ENCODE peak calls at places on chromosome 11, in six cellular contexts. One of them, this sample, is unnamed.
A peak's percentile ranks its signal among the peaks of the same experiment; 100 is the strongest.

GRCh38 chr11:92122561-92122960 is 102.1 kb upstream of the FAT3 start:
- DNase-seq in K562: no peak
- DNase-seq in HCT116: no peak
- DNase-seq in spleen: no peak
- DNase-seq in prostate gland: no peak
- DNase-seq in breast epithelium: no peak
- DNase-seq in this sample: no peak

GRCh38 chr11:59866397-59866796 is at the start of gene TCN1:
- DNase-seq in K562: no peak
- DNase-seq in HCT116: peak; percentile 52
- DNase-seq in breast epithelium: peak; percentile 23
- DNase-seq in spleen: no peak
- DNase-seq in prostate gland: no peak
- DNase-seq in this sample: no peak

GRCh38 chr11:18063131-18063530 is 17.1 kb upstream of the TPH1 start:
- DNase-seq in prostate gland: peak; percentile 63
- DNase-seq in K562: no peak
- DNase-seq in breast epithelium: peak; percentile 28
- DNase-seq in HCT116: no peak
- DNase-seq in spleen: no peak
- DNase-seq in this sample: no peak

GRCh38 chr11:281486-282161 is 3.4 kb downstream of the NLRP6 start:
- DNase-seq in HCT116: no peak
- DNase-seq in K562: no peak
- DNase-seq in prostate gland: no peak
- DNase-seq in spleen: no peak
- DNase-seq in breast epithelium: no peak
- DNase-seq in this sample: no peak

GRCh38 chr11:65968600-65969482 is 7.3 kb downstream of the SART1 start:
- DNase-seq in K562: no peak
- DNase-seq in spleen: no peak
- DNase-seq in HCT116: no peak
- DNase-seq in prostate gland: no peak
- DNase-seq in breast epithelium: no peak
- DNase-seq in this sample: no peak

GRCh38 chr11:10725114-10725906 is 25.7 kb upstream of the CTR9 start:
- DNase-seq in K562: no peak
- DNase-seq in spleen: no peak
- DNase-seq in prostate gland: no peak
- DNase-seq in breast epithelium: no peak
- DNase-seq in HCT116: peak; percentile 79
- DNase-seq in this sample: no peak

GRCh38 chr11:78557236-78557635 is 17.4 kb downstream of the NARS2 start:
- DNase-seq in HCT116: no peak
- DNase-seq in spleen: no peak
- DNase-seq in breast epithelium: no peak
- DNase-seq in K562: no peak
- DNase-seq in prostate gland: no peak
- DNase-seq in this sample: no peak

GRCh38 chr11:130208241-130209127 is 48.9 kb downstream of the ST14 start:
- DNase-seq in prostate gland: no peak
- DNase-seq in breast epithelium: no peak
- DNase-seq in K562: no peak
- DNase-seq in spleen: peak; percentile 77
- DNase-seq in HCT116: no peak
- DNase-seq in this sample: no peak

GRCh38 chr11:128552783-128553661 is 34.3 kb downstream of the ETS1 start:
- DNase-seq in HCT116: no peak
- DNase-seq in spleen: peak; percentile 85
- DNase-seq in K562: no peak
- DNase-seq in breast epithelium: peak; percentile 76
- DNase-seq in prostate gland: no peak
- DNase-seq in this sample: peak; percentile 55

GRCh38 chr11:92888701-92889100 is 80.8 kb upstream of the MTNR1B start:
- DNase-seq in spleen: no peak
- DNase-seq in breast epithelium: no peak
- DNase-seq in prostate gland: no peak
- DNase-seq in K562: peak; percentile 15
- DNase-seq in HCT116: no peak
- DNase-seq in this sample: no peak

GRCh38 chr11:130144721-130145327 is 14.8 kb upstream of the ST14 start:
- DNase-seq in breast epithelium: no peak
- DNase-seq in HCT116: no peak
- DNase-seq in K562: no peak
- DNase-seq in spleen: no peak
- DNase-seq in prostate gland: no peak
- DNase-seq in this sample: no peak

GRCh38 chr11:19800162-19800561 is 87.5 kb downstream of the NAV2 start:
- DNase-seq in prostate gland: no peak
- DNase-seq in K562: no peak
- DNase-seq in HCT116: no peak
- DNase-seq in breast epithelium: no peak
- DNase-seq in spleen: no peak
- DNase-seq in this sample: no peak

GRCh38 chr11:118090545-118091162 is 3.9 kb upstream of the SMIM35 start:
- DNase-seq in breast epithelium: no peak
- DNase-seq in prostate gland: no peak
- DNase-seq in spleen: no peak
- DNase-seq in K562: no peak
- DNase-seq in HCT116: no peak
- DNase-seq in this sample: no peak

GRCh38 chr11:102794382-102794781 is 3.6 kb downstream of the MMP1 start:
- DNase-seq in spleen: no peak
- DNase-seq in breast epithelium: no peak
- DNase-seq in HCT116: peak; percentile 59
- DNase-seq in prostate gland: no peak
- DNase-seq in K562: peak; percentile 19
- DNase-seq in this sample: no peak

GRCh38 chr11:119785131-119785530 is 56.1 kb upstream of the NECTIN1 start:
- DNase-seq in spleen: peak; percentile 15
- DNase-seq in HCT116: no peak
- DNase-seq in breast epithelium: no peak
- DNase-seq in K562: no peak
- DNase-seq in prostate gland: no peak
- DNase-seq in this sample: no peak
- H3K4me1 ChIP-seq in spleen: no peaks in the 10 kb centered on the region
- H3K4me1 ChIP-seq in HCT116: no peaks in the 10 kb centered on the region
- H3K4me1 ChIP-seq in breast epithelium: no peaks in the 10 kb centered on the region
- H3K4me1 ChIP-seq in K562: peaks cover 2% of the 10 kb centered on the region
- H3K4me1 ChIP-seq in prostate gland: no peaks in the 10 kb centered on the region
- H3K4me1 ChIP-seq in this sample: peaks cover 3% of the 10 kb centered on the region

DNA sequence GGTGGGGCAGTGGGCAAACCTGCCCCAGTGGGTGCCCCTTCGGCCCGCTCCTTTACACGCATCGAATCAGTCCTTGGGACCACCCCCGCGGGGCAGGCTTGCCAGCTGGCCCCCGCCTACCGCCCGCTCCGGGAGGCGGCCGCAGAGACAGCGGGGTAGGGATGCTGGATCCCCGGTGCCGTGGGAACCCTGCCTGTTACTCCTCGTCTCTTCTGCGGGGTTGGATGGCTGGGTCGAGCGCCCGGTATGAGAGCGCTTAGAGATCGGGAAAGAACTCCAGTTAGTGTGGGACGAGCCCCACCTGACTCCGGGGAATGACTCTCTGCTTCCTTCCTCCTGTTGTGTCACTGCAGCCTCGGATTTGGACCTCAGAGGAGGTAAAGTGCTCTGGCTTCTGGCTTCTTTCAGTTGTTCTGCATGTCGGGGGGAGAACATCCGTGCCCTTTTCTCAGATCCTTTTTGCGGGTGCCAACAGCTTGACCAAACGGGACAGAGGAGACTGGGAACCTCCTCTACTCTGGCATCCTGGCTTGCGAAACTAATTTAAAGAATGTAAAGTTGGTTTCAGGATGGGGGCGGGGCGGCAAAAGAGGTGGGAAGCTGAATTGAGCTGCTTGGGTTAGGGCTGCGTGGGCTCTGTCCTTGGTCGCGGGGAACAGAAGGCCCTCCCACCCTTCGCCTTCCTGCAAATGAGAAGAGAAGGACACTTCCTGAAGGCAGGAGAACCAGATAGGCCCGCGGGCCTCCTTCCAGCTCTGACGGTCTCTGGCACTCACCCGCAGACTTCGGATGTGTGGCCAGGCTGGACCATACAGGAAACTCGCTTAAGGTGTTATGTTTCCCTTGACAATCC is 915 bp downstream of the LAYN start:
- DNase-seq in spleen: peak; percentile 75
- DNase-seq in breast epithelium: peak; percentile 50
- DNase-seq in K562: no peak
- DNase-seq in prostate gland: peak; percentile 39
- DNase-seq in HCT116: no peak
- DNase-seq in this sample: no peak
- TF ChIP-seq POLR2AphosphoS5 in spleen: peak; percentile 12
- TF ChIP-seq POLR2AphosphoS5 in breast epithelium: no peak
- TF ChIP-seq POLR2AphosphoS5 in K562: no peak
- TF ChIP-seq POLR2AphosphoS5 in prostate gland: peak; percentile 8
- TF ChIP-seq POLR2AphosphoS5 in HCT116: no peak
- TF ChIP-seq POLR2AphosphoS5 in this sample: peak; percentile 63

DNA sequence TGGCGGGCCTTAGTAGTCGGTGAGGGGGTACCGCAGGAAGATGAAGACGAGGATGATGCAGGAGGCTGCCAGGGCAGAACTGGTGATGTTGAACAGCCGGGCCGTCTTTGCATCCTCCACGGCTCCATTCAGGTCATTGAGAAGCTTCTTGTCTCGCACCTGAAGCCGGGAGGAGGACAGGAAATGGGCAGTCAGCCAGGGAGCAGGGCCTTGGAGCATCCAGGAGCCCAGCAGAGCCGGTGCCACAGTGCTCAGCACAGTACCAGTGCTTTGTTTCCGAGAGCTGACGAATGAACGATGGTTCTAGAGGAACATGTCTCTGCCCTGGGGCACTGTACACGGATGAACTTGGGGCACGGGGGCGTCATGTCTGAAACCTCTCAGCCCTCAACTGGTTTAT is 15.1 kb downstream of the IFITM10 start:
- DNase-seq in K562: no peak
- DNase-seq in breast epithelium: no peak
- DNase-seq in HCT116: no peak
- DNase-seq in spleen: peak; percentile 38
- DNase-seq in prostate gland: no peak
- DNase-seq in this sample: no peak
- H3K4me1 ChIP-seq in K562: no peaks in the 10 kb centered on the region
- H3K4me1 ChIP-seq in breast epithelium: no peaks in the 10 kb centered on the region
- H3K4me1 ChIP-seq in HCT116: no peaks in the 10 kb centered on the region
- H3K4me1 ChIP-seq in spleen: peaks cover 7% of the 10 kb centered on the region
- H3K4me1 ChIP-seq in prostate gland: no peaks in the 10 kb centered on the region
- H3K4me1 ChIP-seq in this sample: peaks cover 17% of the 10 kb centered on the region

GRCh38 chr11:90250970-90251369 is 28.1 kb upstream of the CHORDC1 start:
- DNase-seq in HCT116: no peak
- DNase-seq in breast epithelium: no peak
- DNase-seq in spleen: no peak
- DNase-seq in K562: no peak
- DNase-seq in prostate gland: no peak
- DNase-seq in this sample: no peak
- TF ChIP-seq POLR2AphosphoS5 in HCT116: no peak
- TF ChIP-seq POLR2AphosphoS5 in breast epithelium: no peak
- TF ChIP-seq POLR2AphosphoS5 in spleen: no peak
- TF ChIP-seq POLR2AphosphoS5 in K562: no peak
- TF ChIP-seq POLR2AphosphoS5 in prostate gland: no peak
- TF ChIP-seq POLR2AphosphoS5 in this sample: no peak

GRCh38 chr11:16744128-16744725 is 5.8 kb downstream of the C11orf58 start:
- DNase-seq in HCT116: no peak
- DNase-seq in breast epithelium: no peak
- DNase-seq in K562: no peak
- DNase-seq in spleen: no peak
- DNase-seq in prostate gland: no peak
- DNase-seq in this sample: no peak
- H3K4me1 ChIP-seq in HCT116: peaks cover 5% of the 10 kb centered on the region
- H3K4me1 ChIP-seq in breast epithelium: no peaks in the 10 kb centered on the region
- H3K4me1 ChIP-seq in K562: peaks cover 12% of the 10 kb centered on the region
- H3K4me1 ChIP-seq in spleen: peaks cover 26% of the 10 kb centered on the region
- H3K4me1 ChIP-seq in prostate gland: peaks cover 7% of the 10 kb centered on the region
- H3K4me1 ChIP-seq in this sample: peaks cover 75% of the 10 kb centered on the region

DNA sequence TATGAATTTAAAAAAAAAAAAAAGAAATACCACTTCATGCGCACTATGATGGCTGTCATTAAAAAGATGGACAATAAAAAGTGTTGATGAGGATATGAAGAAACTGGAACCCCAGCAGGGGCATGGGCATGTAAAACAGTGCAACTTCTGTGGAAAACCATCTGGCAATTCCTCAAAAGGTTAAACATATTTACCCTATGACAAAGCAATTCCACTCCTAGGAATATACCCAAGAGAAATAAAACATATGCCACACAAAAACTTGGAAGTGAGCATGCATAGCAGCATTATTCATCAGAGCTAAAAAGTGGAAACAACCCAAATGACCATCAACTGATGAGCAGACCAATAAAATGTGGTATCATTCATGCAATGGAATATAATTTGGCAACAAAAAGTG is 50.1 kb downstream of the LRRC32 start:
- DNase-seq in K562: no peak
- DNase-seq in HCT116: no peak
- DNase-seq in breast epithelium: no peak
- DNase-seq in prostate gland: no peak
- DNase-seq in spleen: no peak
- DNase-seq in this sample: no peak
- TF ChIP-seq POLR2AphosphoS5 in K562: no peak
- TF ChIP-seq POLR2AphosphoS5 in HCT116: no peak
- TF ChIP-seq POLR2AphosphoS5 in breast epithelium: no peak
- TF ChIP-seq POLR2AphosphoS5 in prostate gland: no peak
- TF ChIP-seq POLR2AphosphoS5 in spleen: no peak
- TF ChIP-seq POLR2AphosphoS5 in this sample: no peak

DNA sequence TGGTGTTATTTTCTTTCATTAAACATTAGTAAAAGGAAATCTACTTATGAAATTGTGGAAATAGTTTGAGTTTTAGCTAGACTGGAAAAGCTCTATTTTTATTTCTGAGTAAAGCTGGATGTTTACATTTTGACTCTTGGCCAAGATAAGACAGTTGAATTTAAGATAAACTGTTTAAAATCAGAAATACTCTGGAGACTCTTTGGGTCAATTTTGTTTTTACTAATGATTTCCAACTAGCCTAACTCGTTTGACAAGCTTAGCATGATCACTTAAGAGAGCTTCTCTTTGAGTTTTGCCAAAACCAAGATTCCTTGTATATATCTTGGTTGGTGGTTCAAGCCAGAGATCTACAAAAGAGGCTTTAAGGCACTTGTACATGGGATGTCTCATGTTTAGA is 724.8 kb upstream of the LUZP2 start:
- DNase-seq in prostate gland: no peak
- DNase-seq in spleen: no peak
- DNase-seq in HCT116: no peak
- DNase-seq in K562: no peak
- DNase-seq in breast epithelium: no peak
- DNase-seq in this sample: no peak
- H3K4me1 ChIP-seq in prostate gland: no peaks in the 10 kb centered on the region
- H3K4me1 ChIP-seq in spleen: no peaks in the 10 kb centered on the region
- H3K4me1 ChIP-seq in HCT116: no peaks in the 10 kb centered on the region
- H3K4me1 ChIP-seq in K562: no peaks in the 10 kb centered on the region
- H3K4me1 ChIP-seq in breast epithelium: no peaks in the 10 kb centered on the region
- H3K4me1 ChIP-seq in this sample: peaks cover 10% of the 10 kb centered on the region

DNA sequence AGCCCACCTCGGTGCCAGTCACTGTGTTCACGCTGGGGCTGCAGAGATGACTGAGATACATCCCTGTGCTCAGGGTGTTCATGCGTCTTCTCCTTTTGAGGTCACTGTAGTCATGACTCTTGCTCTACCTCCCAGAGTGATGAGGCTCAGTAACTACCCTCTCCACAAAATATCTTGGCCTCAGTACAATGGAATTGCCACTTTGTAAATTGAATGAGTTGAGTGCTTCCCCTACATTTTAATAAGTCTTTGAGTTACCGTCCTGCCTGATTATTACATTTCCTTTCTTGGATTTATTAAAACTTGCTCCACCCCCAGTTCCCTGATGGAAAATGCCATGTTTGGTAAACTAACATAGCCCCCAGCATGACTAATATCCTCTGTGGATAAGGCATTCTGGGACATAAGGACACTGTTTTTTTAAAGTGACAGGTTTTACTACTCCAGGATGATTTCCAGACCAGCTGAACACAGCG is 15.9 kb downstream of the PRSS23 start:
- DNase-seq in HCT116: no peak
- DNase-seq in K562: no peak
- DNase-seq in breast epithelium: no peak
- DNase-seq in spleen: no peak
- DNase-seq in prostate gland: no peak
- DNase-seq in this sample: no peak
- TF ChIP-seq POLR2AphosphoS5 in HCT116: no peak
- TF ChIP-seq POLR2AphosphoS5 in K562: no peak
- TF ChIP-seq POLR2AphosphoS5 in breast epithelium: no peak
- TF ChIP-seq POLR2AphosphoS5 in spleen: no peak
- TF ChIP-seq POLR2AphosphoS5 in prostate gland: peak; percentile 77
- TF ChIP-seq POLR2AphosphoS5 in this sample: no peak